ENCODE peak calls at places on chromosomes 7 and 10, in four cellular contexts. One of them, this sample, is unnamed.

GRCh38 chr7:129664029-129665012 is 52.8 kb downstream of the NRF1 start:
- DNase-seq in Caco-2: peak; percentile 42
- DNase-seq in ovary: no peak
- DNase-seq in CD4-positive, alpha-beta T cell: no peak
- DNase-seq in this sample: peak; percentile 7

GRCh38 chr10:124323145-124323725 is 95.5 kb downstream of the OAT start:
- DNase-seq in Caco-2: no peak
- DNase-seq in ovary: no peak
- DNase-seq in CD4-positive, alpha-beta T cell: no peak
- DNase-seq in this sample: no peak

GRCh38 chr7:46844486-46844885 is 737.4 kb downstream of the TNS3 start:
- DNase-seq in Caco-2: no peak
- DNase-seq in ovary: no peak
- DNase-seq in CD4-positive, alpha-beta T cell: no peak
- DNase-seq in this sample: no peak

GRCh38 chr7:2566890-2567662 is 8.3 kb downstream of the IQCE start:
- DNase-seq in Caco-2: no peak
- DNase-seq in ovary: no peak
- DNase-seq in CD4-positive, alpha-beta T cell: no peak
- DNase-seq in this sample: no peak

GRCh38 chr10:13709931-13710690 is 123.3 kb downstream of the PRPF18 start:
- DNase-seq in Caco-2: no peak
- DNase-seq in ovary: no peak
- DNase-seq in CD4-positive, alpha-beta T cell: no peak
- DNase-seq in this sample: no peak

GRCh38 chr7:18792866-18793595 is 297.5 kb downstream of the HDAC9 start:
- DNase-seq in Caco-2: no peak
- DNase-seq in ovary: no peak
- DNase-seq in CD4-positive, alpha-beta T cell: no peak
- DNase-seq in this sample: no peak

GRCh38 chr7:139582671-139583155 is 59.2 kb downstream of the CLEC2L start:
- DNase-seq in Caco-2: no peak
- DNase-seq in ovary: no peak
- DNase-seq in CD4-positive, alpha-beta T cell: no peak
- DNase-seq in this sample: no peak

GRCh38 chr7:102306916-102307677 is 20.4 kb downstream of the SH2B2 start:
- DNase-seq in Caco-2: no peak
- DNase-seq in ovary: no peak
- DNase-seq in CD4-positive, alpha-beta T cell: no peak
- DNase-seq in this sample: no peak

GRCh38 chr7:133358728-133359127 is 105.8 kb downstream of the EXOC4 start:
- DNase-seq in Caco-2: no peak
- DNase-seq in ovary: no peak
- DNase-seq in CD4-positive, alpha-beta T cell: no peak
- DNase-seq in this sample: no peak

GRCh38 chr7:1898628-1899185 is 228.6 kb downstream of the ELFN1 start:
- DNase-seq in Caco-2: no peak
- DNase-seq in ovary: no peak
- DNase-seq in CD4-positive, alpha-beta T cell: no peak
- DNase-seq in this sample: no peak

GRCh38 chr7:135929692-135930091 is 47.5 kb downstream of the MTPN start:
- DNase-seq in Caco-2: peak; percentile 87
- DNase-seq in ovary: no peak
- DNase-seq in CD4-positive, alpha-beta T cell: no peak
- DNase-seq in this sample: no peak

GRCh38 chr7:51133992-51134391 is 182.6 kb downstream of the COBL start:
- DNase-seq in Caco-2: no peak
- DNase-seq in ovary: no peak
- DNase-seq in CD4-positive, alpha-beta T cell: no peak
- DNase-seq in this sample: no peak

GRCh38 chr10:110077436-110078120 is 69.8 kb downstream of the ADD3 start:
- DNase-seq in Caco-2: no peak
- DNase-seq in ovary: no peak
- DNase-seq in CD4-positive, alpha-beta T cell: no peak
- DNase-seq in this sample: no peak

GRCh38 chr7:115346685-115347084 is 424.8 kb downstream of the MDFIC start:
- DNase-seq in Caco-2: no peak
- DNase-seq in ovary: no peak
- DNase-seq in CD4-positive, alpha-beta T cell: no peak
- DNase-seq in this sample: no peak

GRCh38 chr7:115338016-115338415 is 416.1 kb downstream of the MDFIC start:
- DNase-seq in Caco-2: no peak
- DNase-seq in ovary: no peak
- DNase-seq in CD4-positive, alpha-beta T cell: no peak
- DNase-seq in this sample: no peak

GRCh38 chr7:115340828-115341227 is 418.9 kb downstream of the MDFIC start:
- DNase-seq in Caco-2: no peak
- DNase-seq in ovary: no peak
- DNase-seq in CD4-positive, alpha-beta T cell: no peak
- DNase-seq in this sample: no peak
- TF ChIP-seq CTCF in Caco-2: no peak
- TF ChIP-seq CTCF in ovary: no peak
- TF ChIP-seq CTCF in CD4-positive, alpha-beta T cell: no peak
- TF ChIP-seq CTCF in this sample: peak; percentile 30

GRCh38 chr10:87072449-87072848 is 22.2 kb downstream of the GLUD1 start:
- DNase-seq in Caco-2: no peak
- DNase-seq in ovary: no peak
- DNase-seq in CD4-positive, alpha-beta T cell: no peak
- DNase-seq in this sample: no peak
- TF ChIP-seq CTCF in Caco-2: no peak
- TF ChIP-seq CTCF in ovary: no peak
- TF ChIP-seq CTCF in CD4-positive, alpha-beta T cell: no peak
- TF ChIP-seq CTCF in this sample: no peak

GRCh38 chr7:92955081-92955480 is 118.7 kb upstream of the CDK6 start:
- DNase-seq in Caco-2: no peak
- DNase-seq in ovary: no peak
- DNase-seq in CD4-positive, alpha-beta T cell: no peak
- DNase-seq in this sample: no peak
- TF ChIP-seq CTCF in Caco-2: no peak
- TF ChIP-seq CTCF in ovary: no peak
- TF ChIP-seq CTCF in CD4-positive, alpha-beta T cell: no peak
- TF ChIP-seq CTCF in this sample: no peak

GRCh38 chr7:45178241-45179225 is 20.9 kb downstream of the RAMP3 start:
- DNase-seq in Caco-2: peak; percentile 32
- DNase-seq in ovary: no peak
- DNase-seq in CD4-positive, alpha-beta T cell: no peak
- DNase-seq in this sample: peak; percentile 35
- TF ChIP-seq CTCF in Caco-2: peak; percentile 48
- TF ChIP-seq CTCF in ovary: no peak
- TF ChIP-seq CTCF in CD4-positive, alpha-beta T cell: no peak
- TF ChIP-seq CTCF in this sample: peak; percentile 17

DNA sequence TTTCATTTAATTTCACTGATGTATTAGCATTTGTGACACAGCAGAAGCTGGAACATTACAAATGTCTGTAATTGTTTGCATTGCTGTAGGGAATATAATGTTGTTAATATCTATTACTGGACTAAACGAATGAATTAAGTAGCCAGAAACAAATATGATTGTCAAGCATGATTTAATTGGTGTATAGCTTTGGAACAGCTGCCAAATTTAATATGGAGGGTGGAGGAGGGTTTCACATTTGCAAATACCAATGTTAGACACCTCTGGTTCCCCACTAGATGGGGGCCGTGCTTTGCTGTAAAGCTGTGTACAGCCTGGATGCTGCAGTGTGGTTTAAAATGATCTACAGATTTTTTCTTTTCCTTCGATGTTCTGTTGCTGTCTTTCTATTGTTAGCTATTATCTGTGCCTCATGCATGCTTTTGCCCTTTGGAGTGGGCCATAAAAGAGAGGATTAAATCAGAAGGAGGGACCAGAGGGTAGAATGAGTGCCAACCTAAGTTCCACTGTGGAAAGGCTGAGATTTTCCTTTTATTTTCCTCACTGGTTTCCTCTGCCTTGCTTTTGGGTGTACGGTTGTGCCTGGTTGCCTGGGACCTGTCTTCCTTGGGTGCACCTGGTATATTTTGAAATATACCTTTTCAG is 23.1 kb downstream of the DNAJB9 start:
- DNase-seq in Caco-2: peak; percentile 69
- DNase-seq in ovary: no peak
- DNase-seq in CD4-positive, alpha-beta T cell: no peak
- DNase-seq in this sample: peak; percentile 17
- TF ChIP-seq CTCF in Caco-2: peak; percentile 71
- TF ChIP-seq CTCF in ovary: no peak
- TF ChIP-seq CTCF in CD4-positive, alpha-beta T cell: no peak
- TF ChIP-seq CTCF in this sample: no peak

GRCh38 chr10:97612386-97612785 is 20.9 kb downstream of the MORN4 start:
- DNase-seq in Caco-2: peak; percentile 55
- DNase-seq in ovary: no peak
- DNase-seq in CD4-positive, alpha-beta T cell: no peak
- DNase-seq in this sample: peak; percentile 17
- TF ChIP-seq CTCF in Caco-2: peak; percentile 52
- TF ChIP-seq CTCF in ovary: no peak
- TF ChIP-seq CTCF in CD4-positive, alpha-beta T cell: no peak
- TF ChIP-seq CTCF in this sample: no peak

GRCh38 chr7:96224682-96225081 is 97.2 kb downstream of the SLC25A13 start:
- DNase-seq in Caco-2: peak; percentile 26
- DNase-seq in ovary: no peak
- DNase-seq in CD4-positive, alpha-beta T cell: no peak
- DNase-seq in this sample: no peak
- TF ChIP-seq CTCF in Caco-2: peak; percentile 18
- TF ChIP-seq CTCF in ovary: no peak
- TF ChIP-seq CTCF in CD4-positive, alpha-beta T cell: no peak
- TF ChIP-seq CTCF in this sample: no peak

DNA sequence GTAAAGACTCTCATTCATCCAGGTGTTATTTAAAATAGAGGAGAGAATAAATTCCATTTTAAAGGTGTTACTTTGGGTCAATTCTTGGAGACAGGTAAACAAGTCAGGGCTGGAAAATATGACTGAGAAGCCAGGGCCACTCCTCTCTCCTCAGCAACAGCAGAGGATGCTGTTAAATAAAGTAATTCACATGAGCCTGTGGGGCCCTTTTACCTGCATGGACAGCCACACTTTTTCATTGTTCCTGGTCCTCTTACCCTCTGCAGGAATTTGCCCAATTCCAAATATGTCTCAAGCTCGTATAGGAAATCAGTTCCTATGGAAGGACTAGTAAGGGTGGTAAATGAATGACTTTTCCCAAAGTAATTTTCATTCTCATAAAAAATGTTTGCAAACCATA is 420.1 kb upstream of the KLF6 start:
- DNase-seq in Caco-2: no peak
- DNase-seq in ovary: no peak
- DNase-seq in CD4-positive, alpha-beta T cell: no peak
- DNase-seq in this sample: no peak
- TF ChIP-seq CTCF in Caco-2: no peak
- TF ChIP-seq CTCF in ovary: no peak
- TF ChIP-seq CTCF in CD4-positive, alpha-beta T cell: no peak
- TF ChIP-seq CTCF in this sample: no peak